ENCODE peak calls at places on chromosome 3, in seven cellular contexts. One of them, this sample, is unnamed.

GRCh38 chr3:183064475-183064874 is 34.8 kb downstream of the MCCC1 start:
- DNase-seq in C1 segment of cervical spinal cord: no peak
- DNase-seq in mucosa of descending colon: no peak
- DNase-seq in GM12864: no peak
- DNase-seq in mammary epithelial cell: no peak
- DNase-seq in stimulated activated CD4-positive, alpha-beta T cell treated with anti-CD3 and anti-CD28 coated beads, Interleukin-1b, Interleukin-23, amount 100 ng/mL, for 24 hours: no peak
- DNase-seq in DMS153: no peak
- DNase-seq in this sample: no peak

GRCh38 chr3:34109846-34110245 is 311.4 kb downstream of the PDCD6IP start:
- DNase-seq in GM12864: no peak
- DNase-seq in mammary epithelial cell: no peak
- DNase-seq in mucosa of descending colon: no peak
- DNase-seq in C1 segment of cervical spinal cord: no peak
- DNase-seq in DMS153: no peak
- DNase-seq in stimulated activated CD4-positive, alpha-beta T cell treated with anti-CD3 and anti-CD28 coated beads, Interleukin-1b, Interleukin-23, amount 100 ng/mL, for 24 hours: no peak
- DNase-seq in this sample: no peak

GRCh38 chr3:155334215-155334896 is 40.9 kb upstream of the STRIT1 start:
- DNase-seq in mucosa of descending colon: no peak
- DNase-seq in mammary epithelial cell: no peak
- DNase-seq in stimulated activated CD4-positive, alpha-beta T cell treated with anti-CD3 and anti-CD28 coated beads, Interleukin-1b, Interleukin-23, amount 100 ng/mL, for 24 hours: no peak
- DNase-seq in GM12864: no peak
- DNase-seq in DMS153: no peak
- DNase-seq in C1 segment of cervical spinal cord: no peak
- DNase-seq in this sample: no peak

GRCh38 chr3:178684881-178685590 is 148.8 kb downstream of the KCNMB2 start:
- DNase-seq in DMS153: no peak
- DNase-seq in C1 segment of cervical spinal cord: no peak
- DNase-seq in stimulated activated CD4-positive, alpha-beta T cell treated with anti-CD3 and anti-CD28 coated beads, Interleukin-1b, Interleukin-23, amount 100 ng/mL, for 24 hours: no peak
- DNase-seq in GM12864: no peak
- DNase-seq in mammary epithelial cell: no peak
- DNase-seq in mucosa of descending colon: no peak
- DNase-seq in this sample: peak

GRCh38 chr3:50356553-50356952 is 2.8 kb downstream of the TMEM115 start:
- DNase-seq in C1 segment of cervical spinal cord: no peak
- DNase-seq in mucosa of descending colon: peak
- DNase-seq in stimulated activated CD4-positive, alpha-beta T cell treated with anti-CD3 and anti-CD28 coated beads, Interleukin-1b, Interleukin-23, amount 100 ng/mL, for 24 hours: no peak
- DNase-seq in mammary epithelial cell: no peak
- DNase-seq in DMS153: no peak
- DNase-seq in GM12864: no peak
- DNase-seq in this sample: no peak

GRCh38 chr3:77014236-77014635 is 25.7 kb upstream of the ROBO2 start:
- DNase-seq in DMS153: no peak
- DNase-seq in GM12864: no peak
- DNase-seq in C1 segment of cervical spinal cord: no peak
- DNase-seq in stimulated activated CD4-positive, alpha-beta T cell treated with anti-CD3 and anti-CD28 coated beads, Interleukin-1b, Interleukin-23, amount 100 ng/mL, for 24 hours: no peak
- DNase-seq in mucosa of descending colon: no peak
- DNase-seq in mammary epithelial cell: no peak
- DNase-seq in this sample: no peak

GRCh38 chr3:31968927-31969418 is 12.1 kb downstream of the OSBPL10 start:
- DNase-seq in DMS153: no peak
- DNase-seq in stimulated activated CD4-positive, alpha-beta T cell treated with anti-CD3 and anti-CD28 coated beads, Interleukin-1b, Interleukin-23, amount 100 ng/mL, for 24 hours: no peak
- DNase-seq in mammary epithelial cell: peak
- DNase-seq in mucosa of descending colon: no peak
- DNase-seq in GM12864: no peak
- DNase-seq in C1 segment of cervical spinal cord: no peak
- DNase-seq in this sample: peak

GRCh38 chr3:113063126-113063894 is 72.5 kb downstream of the GTPBP8 start:
- DNase-seq in GM12864: no peak
- DNase-seq in mucosa of descending colon: no peak
- DNase-seq in stimulated activated CD4-positive, alpha-beta T cell treated with anti-CD3 and anti-CD28 coated beads, Interleukin-1b, Interleukin-23, amount 100 ng/mL, for 24 hours: no peak
- DNase-seq in DMS153: no peak
- DNase-seq in C1 segment of cervical spinal cord: no peak
- DNase-seq in mammary epithelial cell: peak
- DNase-seq in this sample: no peak

GRCh38 chr3:20141841-20142240 is 44.2 kb downstream of the SGO1 start:
- DNase-seq in mammary epithelial cell: no peak
- DNase-seq in C1 segment of cervical spinal cord: peak
- DNase-seq in mucosa of descending colon: no peak
- DNase-seq in DMS153: peak
- DNase-seq in stimulated activated CD4-positive, alpha-beta T cell treated with anti-CD3 and anti-CD28 coated beads, Interleukin-1b, Interleukin-23, amount 100 ng/mL, for 24 hours: no peak
- DNase-seq in GM12864: no peak
- DNase-seq in this sample: no peak

GRCh38 chr3:134328147-134328591 is 46.1 kb downstream of the AMOTL2 start:
- DNase-seq in mucosa of descending colon: no peak
- DNase-seq in DMS153: no peak
- DNase-seq in GM12864: no peak
- DNase-seq in stimulated activated CD4-positive, alpha-beta T cell treated with anti-CD3 and anti-CD28 coated beads, Interleukin-1b, Interleukin-23, amount 100 ng/mL, for 24 hours: no peak
- DNase-seq in mammary epithelial cell: peak
- DNase-seq in C1 segment of cervical spinal cord: no peak
- DNase-seq in this sample: no peak

GRCh38 chr3:139427283-139428060 is 38.0 kb upstream of the COPB2 start:
- DNase-seq in GM12864: peak
- DNase-seq in mucosa of descending colon: no peak
- DNase-seq in stimulated activated CD4-positive, alpha-beta T cell treated with anti-CD3 and anti-CD28 coated beads, Interleukin-1b, Interleukin-23, amount 100 ng/mL, for 24 hours: no peak
- DNase-seq in C1 segment of cervical spinal cord: no peak
- DNase-seq in DMS153: peak
- DNase-seq in mammary epithelial cell: peak
- DNase-seq in this sample: no peak

This sample was measured in Caco-2.